ENCODE peak calls at places on chromosomes 12 and 14, in five cellular contexts. One of them, this sample, is unnamed.

GRCh38 chr12:11958216-11959091 is 112.3 kb upstream of the BCL2L14 start:
- DNase-seq in GM23248: peak
- DNase-seq in HEK293T: no peak
- DNase-seq in GM04504: peak
- DNase-seq in bronchial epithelial cell: peak
- DNase-seq in this sample: peak

GRCh38 chr14:49622022-49622607 is 1.5 kb downstream of the MGAT2 start:
- DNase-seq in bronchial epithelial cell: no peak
- DNase-seq in HEK293T: no peak
- DNase-seq in GM04504: no peak
- DNase-seq in GM23248: peak
- DNase-seq in this sample: no peak

GRCh38 chr14:81323621-81324400 is 76.3 kb downstream of the STON2 start:
- DNase-seq in bronchial epithelial cell: peak
- DNase-seq in GM23248: no peak
- DNase-seq in GM04504: no peak
- DNase-seq in HEK293T: peak
- DNase-seq in this sample: no peak

GRCh38 chr14:74945261-74945851 is 10.0 kb downstream of the PGF start:
- DNase-seq in bronchial epithelial cell: no peak
- DNase-seq in GM23248: peak
- DNase-seq in HEK293T: peak
- DNase-seq in GM04504: no peak
- DNase-seq in this sample: no peak

GRCh38 chr14:71776463-71777359 is 155.5 kb upstream of the RGS6 start:
- DNase-seq in GM23248: peak
- DNase-seq in HEK293T: no peak
- DNase-seq in bronchial epithelial cell: no peak
- DNase-seq in GM04504: no peak
- DNase-seq in this sample: no peak

GRCh38 chr12:56581418-56582145 is 48.5 kb downstream of the BAZ2A start:
- DNase-seq in HEK293T: no peak
- DNase-seq in GM23248: no peak
- DNase-seq in bronchial epithelial cell: peak
- DNase-seq in GM04504: no peak
- DNase-seq in this sample: no peak

GRCh38 chr14:100914597-100915021 is 11.1 kb upstream of the RTL1 start:
- DNase-seq in GM04504: peak
- DNase-seq in GM23248: peak
- DNase-seq in bronchial epithelial cell: peak
- DNase-seq in HEK293T: no peak
- DNase-seq in this sample: no peak

GRCh38 chr14:70234066-70234950 is 45.6 kb upstream of the SLC8A3 start:
- DNase-seq in bronchial epithelial cell: no peak
- DNase-seq in GM04504: no peak
- DNase-seq in GM23248: no peak
- DNase-seq in HEK293T: no peak
- DNase-seq in this sample: no peak

GRCh38 chr12:112380663-112381420 is 1.4 kb downstream of the HECTD4 start:
- DNase-seq in GM04504: no peak
- DNase-seq in HEK293T: peak
- DNase-seq in bronchial epithelial cell: no peak
- DNase-seq in GM23248: peak
- DNase-seq in this sample: no peak

GRCh38 chr14:34018564-34019244 is 67.8 kb upstream of the EGLN3 start:
- DNase-seq in GM04504: no peak
- DNase-seq in GM23248: peak
- DNase-seq in HEK293T: no peak
- DNase-seq in bronchial epithelial cell: no peak
- DNase-seq in this sample: no peak

GRCh38 chr12:63849641-63850040 is 5.1 kb downstream of the SRGAP1 start:
- DNase-seq in GM04504: no peak
- DNase-seq in bronchial epithelial cell: no peak
- DNase-seq in GM23248: no peak
- DNase-seq in HEK293T: no peak
- DNase-seq in this sample: no peak

GRCh38 chr14:81329640-81330385 is 70.3 kb downstream of the STON2 start:
- DNase-seq in HEK293T: no peak
- DNase-seq in bronchial epithelial cell: peak
- DNase-seq in GM23248: no peak
- DNase-seq in GM04504: no peak
- DNase-seq in this sample: no peak

GRCh38 chr12:3170423-3171194 is 93.4 kb downstream of the TSPAN9 start:
- DNase-seq in HEK293T: no peak
- DNase-seq in GM23248: peak
- DNase-seq in bronchial epithelial cell: peak
- DNase-seq in GM04504: peak
- DNase-seq in this sample: peak

GRCh38 chr12:121780429-121780828 is 13.1 kb downstream of the RHOF start:
- DNase-seq in HEK293T: no peak
- DNase-seq in GM23248: no peak
- DNase-seq in GM04504: no peak
- DNase-seq in bronchial epithelial cell: no peak
- DNase-seq in this sample: no peak